ENCODE peak calls at places on chromosome 2, in six cellular contexts. A is CD8-positive, alpha-beta T cell; T is IMR-90; G is Peyer's patch; L is aorta; Y is GM12864. V is an unnamed sample.

GRCh38 chr2:62014102-62014501 is 108.6 kb downstream of the COMMD1 start:
- DNase-seq in G (no peak), T (peak), Y (no peak), L (peak), A (no peak), V (no peak)

GRCh38 chr2:146579154-146579930 is 1265.5 kb upstream of the ACVR2A start:
- DNase-seq in T (peak), A (no peak), Y (no peak), G (no peak), L (no peak), V (no peak)

GRCh38 chr2:207041279-207041678 is 102.0 kb downstream of the CPO start:
- DNase-seq in Y (no peak), T (no peak), A (no peak), L (no peak), G (no peak), V (no peak)

GRCh38 chr2:216678098-216678465 is 17.3 kb downstream of the IGFBP5 start:
- DNase-seq in T (no peak), L (no peak), A (no peak), Y (no peak), G (no peak), V (no peak)

GRCh38 chr2:168138369-168138768 is 109.0 kb downstream of the STK39 start:
- DNase-seq in A (no peak), T (no peak), G (no peak), L (no peak), Y (no peak), V (no peak)

GRCh38 chr2:144524190-144524957 is 4.5 kb upstream of the ZEB2 start:
- DNase-seq in Y (no peak), L (peak), T (no peak), A (no peak), G (peak), V (no peak)

GRCh38 chr2:118249970-118250369 is 161.7 kb downstream of the INSIG2 start:
- DNase-seq in Y (no peak), G (no peak), A (no peak), T (peak), L (no peak), V (no peak)

GRCh38 chr2:39179974-39180960 is 59.4 kb upstream of the SOS1 start:
- DNase-seq in Y (no peak), T (no peak), L (no peak), G (no peak), A (no peak), V (no peak)

GRCh38 chr2:126909366-126909765 is 10.7 kb downstream of the TEX51 start:
- DNase-seq in L (no peak), T (no peak), A (no peak), G (no peak), Y (no peak), V (no peak)

GRCh38 chr2:178273787-178274360 is 79.6 kb downstream of the OSBPL6 start:
- DNase-seq in Y (no peak), L (no peak), T (no peak), G (no peak), A (no peak), V (no peak)